ENCODE peak calls at places on chromosomes 11 and 22, in five cellular contexts. U, H, F, I and A are unnamed samples. For H3K79me2, the result is how much of the 10 kb centered on the place peaks cover.

GRCh38 chr22:21918466-21919185 is 34.0 kb downstream of the PPM1F start:
- DNase-seq in I (no peak), F (no peak), U (no peak), H (no peak), A (no peak)

GRCh38 chr11:47359586-47359985 is 7.1 kb upstream of the MYBPC3 start:
- DNase-seq in I (no peak), H (no peak), U (no peak), F (no peak), A (no peak)

GRCh38 chr11:100887659-100888058 is 200.6 kb downstream of the ARHGAP42 start:
- DNase-seq in I (no peak), H (no peak), U (no peak), F (no peak), A (peak)

GRCh38 chr11:96001037-96001436 is 77.1 kb upstream of the MTMR2 start:
- DNase-seq in F (no peak), H (no peak), I (no peak), U (no peak), A (no peak)

GRCh38 chr11:57568330-57568766 is 876 bp upstream of the UBE2L6 start:
- DNase-seq in I (peak), H (peak), F (peak), U (peak), A (peak)

GRCh38 chr11:107043242-107043991 is 25.1 kb upstream of the GUCY1A2 start:
- DNase-seq in U (no peak), F (no peak), I (peak), H (no peak), A (no peak)

GRCh38 chr11:86041975-86042378 is 26.9 kb downstream of the PICALM start:
- DNase-seq in U (peak), I (peak), F (peak), H (peak), A (peak)

GRCh38 chr22:32469799-32470212 is 4.8 kb upstream of the FBXO7 start:
- DNase-seq in U (no peak), H (peak), I (peak), F (no peak), A (no peak)

GRCh38 chr11:65069217-65069616 is 10.9 kb upstream of the NAALADL1 start:
- DNase-seq in F (no peak), U (no peak), I (no peak), H (no peak), A (no peak)

GRCh38 chr11:70082829-70083228 is 4.7 kb downstream of the ANO1 start:
- DNase-seq in F (no peak), U (no peak), H (no peak), I (peak), A (no peak)

GRCh38 chr22:37228106-37229011 is 15.7 kb downstream of the RAC2 start:
- DNase-seq in F (no peak), U (no peak), I (peak), H (peak), A (no peak)

GRCh38 chr22:17083811-17084540 is 824 bp upstream of the IL17RA start:
- DNase-seq in I (no peak), H (no peak), F (no peak), U (no peak), A (peak)

GRCh38 chr11:11057472-11057854 is 199.6 kb upstream of the ZBED5 start:
- DNase-seq in H (no peak), I (no peak), F (no peak), U (no peak), A (no peak)

GRCh38 chr11:64048042-64048854 is 12.5 kb downstream of the FLRT1 start:
- DNase-seq in I (no peak), U (no peak), H (no peak), F (no peak), A (no peak)

GRCh38 chr11:47177229-47177845 is 658 bp upstream of the ARFGAP2 start:
- DNase-seq in H (peak), F (peak), I (peak), U (peak), A (peak)

GRCh38 chr11:97224396-97224795 is 834.6 kb downstream of the JRKL start:
- DNase-seq in H (no peak), U (no peak), I (no peak), F (no peak), A (no peak)

GRCh38 chr22:44917372-44918165 is 92.2 kb downstream of the PHF21B start:
- DNase-seq in U (no peak), H (no peak), I (no peak), F (no peak), A (no peak)

GRCh38 chr11:126140106-126140931 is 71.1 kb downstream of the RPUSD4 start:
- DNase-seq in U (no peak), I (no peak), F (no peak), H (no peak), A (no peak)

GRCh38 chr22:47837703-47838102 is 1075.3 kb downstream of the TBC1D22A start:
- DNase-seq in F (peak), H (peak), I (peak), U (peak), A (peak)

GRCh38 chr11:59510917-59511589 is at the start of gene OR4D9:
- DNase-seq in U (no peak), H (no peak), F (no peak), I (no peak), A (no peak)

GRCh38 chr11:62400760-62401159 is 18.1 kb upstream of the SCGB1A1 start:
- DNase-seq in I (no peak), U (no peak), F (no peak), H (peak), A (no peak)

GRCh38 chr11:59429924-59430516 is 3.8 kb upstream of the OR5A2 start:
- DNase-seq in H (peak), I (peak), U (peak), F (no peak), A (peak)

GRCh38 chr22:25563757-25564319 is 637 bp upstream of the GRK3 start:
- DNase-seq in F (no peak), I (no peak), U (no peak), H (peak), A (peak)

GRCh38 chr22:38954414-38955043 is 2.9 kb upstream of the APOBEC3A start:
- DNase-seq in U (no peak), I (no peak), H (no peak), F (no peak), A (no peak)

DNA sequence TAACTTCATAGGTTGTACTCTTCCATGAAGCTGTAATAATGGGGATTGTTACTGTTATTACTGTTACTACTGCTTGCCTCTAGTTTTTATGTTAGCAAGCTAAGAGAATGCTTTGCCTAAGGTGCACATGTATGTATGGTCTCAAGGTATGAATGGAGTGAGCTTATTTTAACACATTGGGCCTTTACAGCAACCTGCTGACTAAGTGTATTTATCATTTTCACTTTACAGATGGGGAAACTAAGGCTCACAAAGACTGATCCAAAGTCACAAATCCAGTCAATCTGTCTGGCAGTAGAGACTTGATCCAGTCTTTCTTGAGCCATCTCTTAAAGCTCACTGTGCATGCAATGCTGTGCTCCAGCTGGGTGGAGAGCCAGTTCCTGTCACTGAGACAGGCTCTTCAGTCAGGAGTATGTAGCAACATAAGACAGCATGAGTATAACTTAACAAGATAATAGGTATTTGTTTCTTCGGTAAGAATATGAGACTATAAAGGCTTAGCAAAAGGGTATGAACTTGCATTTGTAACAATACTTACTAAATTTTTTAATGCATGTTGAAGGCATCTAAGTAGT is 66.5 kb downstream of the PPP2R1B start:
- DNase-seq in F (no peak), I (no peak), U (no peak), H (no peak), A (no peak)
- H3K79me2 ChIP-seq in F (under half), I (under half), U (under half), H (half or more), A (under half)

DNA sequence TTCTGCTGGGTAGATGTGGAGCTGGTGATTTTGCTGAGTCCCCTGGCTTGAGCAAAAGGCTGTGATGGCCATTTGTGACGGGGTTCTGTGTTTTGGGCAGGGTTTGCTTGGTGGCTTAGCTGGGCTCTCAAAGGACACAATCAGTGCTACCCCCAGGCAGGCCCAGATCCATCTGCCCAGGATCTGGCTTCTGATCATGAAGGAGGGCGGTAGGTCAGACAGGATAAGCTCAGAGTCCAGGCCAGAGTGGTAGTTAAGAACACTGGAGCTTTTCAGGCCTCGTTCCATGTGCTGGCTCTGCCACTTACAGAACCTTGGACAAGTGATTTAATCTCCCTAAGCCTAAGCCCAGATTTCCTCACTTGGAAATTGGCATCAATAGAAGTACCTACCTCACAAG is 36.2 kb downstream of the UBASH3B start:
- DNase-seq in H (no peak), I (no peak), U (no peak), F (no peak), A (no peak)
- H3K79me2 ChIP-seq in H (under half), I (half or more), U (under half), F (under half), A (under half)

DNA sequence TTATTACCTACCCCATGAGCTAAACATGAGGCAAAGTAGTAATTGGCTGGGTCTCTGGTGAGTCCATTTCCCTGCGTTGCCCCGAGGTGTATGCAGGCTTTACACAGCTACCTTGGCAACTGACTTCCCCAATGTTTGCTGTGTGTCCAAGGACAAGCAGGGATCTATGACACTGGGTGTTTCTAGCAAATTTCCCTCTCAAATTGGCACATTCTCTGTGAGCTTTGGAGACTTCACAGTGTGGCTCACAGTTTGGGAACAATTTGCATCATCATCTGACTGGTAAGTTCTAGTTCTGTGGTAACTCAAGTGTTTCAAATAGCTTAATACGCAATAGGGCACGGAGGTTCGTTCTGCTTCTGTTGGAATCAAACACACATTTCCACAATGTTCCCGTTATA is 12.5 kb downstream of the NNMT start:
- DNase-seq in I (no peak), H (no peak), U (no peak), F (no peak), A (no peak)
- H3K79me2 ChIP-seq in I (under half), H (under half), U (under half), F (under half), A (under half)

GRCh38 chr22:42937164-42937854 is 77.6 kb downstream of the PACSIN2 start:
- DNase-seq in H (peak), F (peak), I (peak), U (no peak), A (no peak)

GRCh38 chr22:42938449-42938848 is 76.5 kb downstream of the PACSIN2 start:
- DNase-seq in H (no peak), F (no peak), U (no peak), I (no peak), A (no peak)

GRCh38 chr22:42939941-42940653 is 74.9 kb downstream of the PACSIN2 start:
- DNase-seq in I (peak), U (no peak), H (peak), F (no peak), A (no peak)

GRCh38 chr22:42939451-42939881 is 75.5 kb downstream of the PACSIN2 start:
- DNase-seq in H (no peak), U (no peak), F (no peak), I (peak), A (peak)

DNA sequence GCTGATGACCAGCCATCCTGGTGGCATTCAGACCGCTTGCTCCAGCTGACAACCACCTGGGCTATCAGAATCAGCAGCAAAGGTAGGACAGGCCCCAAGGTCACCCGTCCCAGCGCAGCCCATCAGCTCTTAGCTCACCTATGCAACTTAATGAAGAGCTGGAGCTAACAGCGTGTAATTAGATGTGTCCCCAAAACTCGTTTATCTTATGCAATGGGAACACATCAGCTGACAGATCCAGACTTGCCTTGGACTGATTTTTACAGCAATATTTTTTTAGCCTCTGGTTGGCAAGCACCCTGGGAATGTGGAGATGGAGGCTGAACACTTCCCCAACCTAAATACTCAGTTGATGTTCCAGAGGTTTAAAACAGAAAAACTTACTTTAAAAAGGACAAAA is 76.0 kb downstream of the PACSIN2 start:
- DNase-seq in U (no peak), I (no peak), H (no peak), F (no peak), A (no peak)
- H3K79me2 ChIP-seq in U (under half), I (half or more), H (half or more), F (under half), A (half or more)